ENCODE peak calls at places on chromosomes 3 and 15, in seven cellular contexts. E is adrenal gland; G is AG10803; O is RWPE1; Q is LHCN-M2; M is natural killer cell treated with Interleukin-12 subunit alpha and Interleukin-12 subunit beta and Interleukin-15 and Interleukin-18, amount 100 ng/mL, for 72 hours; X is posterior vena cava. Z is an unnamed sample.

GRCh38 chr15:99983894-99984293 is 250.7 kb upstream of the LYSMD4 start:
- DNase-seq in E (no peak), G (no peak), O (no peak), M (peak; percentile 56), Q (no peak), X (no peak), Z (no peak)

GRCh38 chr15:99651023-99651807 is 82.0 kb downstream of the LYSMD4 start:
- DNase-seq in O (peak; percentile 58), G (peak; percentile 51), X (no peak), E (no peak), M (no peak), Q (peak; percentile 65), Z (peak; percentile 7)

GRCh38 chr3:4722103-4722502 is 229.0 kb downstream of the ITPR1 start:
- DNase-seq in E (peak; percentile 68), G (peak; percentile 76), O (peak; percentile 55), M (no peak), X (no peak), Q (peak; percentile 83), Z (no peak)

GRCh38 chr3:135926664-135927063 is 38.9 kb upstream of the PPP2R3A start:
- DNase-seq in Q (no peak), X (no peak), M (no peak), G (no peak), E (no peak), O (no peak), Z (no peak)

GRCh38 chr3:126107960-126108688 is 24.2 kb upstream of the SLC41A3 start:
- DNase-seq in X (peak; percentile 72), Q (no peak), E (no peak), O (no peak), G (no peak), M (peak; percentile 44), Z (no peak)

GRCh38 chr15:64599716-64600115 is 139.3 kb downstream of the ZNF609 start:
- DNase-seq in G (peak; percentile 14), E (no peak), X (no peak), M (no peak), Q (no peak), O (peak; percentile 41), Z (no peak)

GRCh38 chr3:186381424-186382216 is 19.6 kb upstream of the DGKG start:
- DNase-seq in M (no peak), X (no peak), G (no peak), Q (no peak), E (no peak), O (peak; percentile 34), Z (no peak)

GRCh38 chr15:89770041-89770440 is 6.1 kb upstream of the MESP2 start:
- DNase-seq in X (peak; percentile 30), O (no peak), G (peak; percentile 68), E (no peak), Q (no peak), M (no peak), Z (no peak)

GRCh38 chr3:114435733-114436132 is 141.9 kb downstream of the TIGIT start:
- DNase-seq in M (no peak), E (no peak), O (no peak), X (no peak), G (no peak), Q (peak; percentile 81), Z (no peak)

GRCh38 chr3:129231331-129232119 is 17.9 kb upstream of the COPG1 start:
- DNase-seq in E (no peak), M (no peak), Q (no peak), O (no peak), X (no peak), G (no peak), Z (no peak)

GRCh38 chr3:195160257-195160898 is 110.6 kb downstream of the XXYLT1 start:
- DNase-seq in G (peak; percentile 77), E (no peak), M (no peak), Q (peak; percentile 36), O (no peak), X (no peak), Z (no peak)

GRCh38 chr3:117645561-117646242 is 936.1 kb downstream of the TUSC7 start:
- DNase-seq in O (no peak), Q (peak; percentile 46), G (no peak), E (no peak), X (no peak), M (no peak), Z (no peak)

GRCh38 chr15:78830514-78831228 is 19.4 kb upstream of the ADAMTS7 start:
- DNase-seq in G (no peak), M (no peak), O (no peak), E (no peak), Q (no peak), X (no peak), Z (no peak)

GRCh38 chr3:69806735-69807438 is 67.6 kb downstream of the MITF start:
- DNase-seq in X (no peak), O (no peak), G (peak; percentile 35), E (no peak), M (no peak), Q (peak; percentile 23), Z (peak; percentile 42)

GRCh38 chr15:25172691-25173090 is 217.9 kb downstream of the SNRPN start:
- DNase-seq in X (no peak), G (no peak), O (no peak), E (no peak), M (no peak), Q (no peak), Z (no peak)

GRCh38 chr15:57283774-57284508 is 92.4 kb upstream of the CGNL1 start:
- DNase-seq in M (no peak), Q (no peak), X (no peak), G (peak; percentile 42), O (no peak), E (no peak), Z (no peak)

GRCh38 chr15:77036537-77037474 is 34.1 kb downstream of the TSPAN3 start:
- DNase-seq in Q (no peak), X (peak; percentile 78), G (no peak), E (peak; percentile 17), O (no peak), M (no peak), Z (no peak)

GRCh38 chr3:41369838-41370237 is 170.5 kb downstream of the CTNNB1 start:
- DNase-seq in Q (peak; percentile 28), O (no peak), X (no peak), M (no peak), G (no peak), E (no peak), Z (peak; percentile 17)

GRCh38 chr15:99090938-99091337 is 13.9 kb upstream of the SYNM start:
- DNase-seq in G (no peak), X (peak; percentile 24), M (no peak), E (no peak), Q (no peak), O (no peak), Z (no peak)

GRCh38 chr15:32641517-32642059 is at the start of gene SCG5:
- DNase-seq in O (no peak), Q (no peak), X (peak; percentile 81), M (no peak), E (peak; percentile 28), G (no peak), Z (no peak)

GRCh38 chr15:82646250-82647044 is 716 bp downstream of the CPEB1 start:
- DNase-seq in Q (no peak), E (peak; percentile 42), M (no peak), X (peak; percentile 76), O (no peak), G (no peak), Z (no peak)

GRCh38 chr3:72048873-72049272 is 263.9 kb upstream of the PROK2 start:
- DNase-seq in G (no peak), E (no peak), M (no peak), O (no peak), Q (no peak), X (no peak), Z (no peak)

GRCh38 chr3:17639765-17640164 is 102.7 kb downstream of the TBC1D5 start:
- DNase-seq in G (peak; percentile 92), X (no peak), E (no peak), Q (peak; percentile 83), O (peak; percentile 36), M (no peak), Z (peak; percentile 31)

GRCh38 chr15:48112242-48112641 is 8.5 kb upstream of the SLC24A5 start:
- DNase-seq in M (no peak), E (no peak), G (peak; percentile 8), X (no peak), O (peak; percentile 27), Q (peak; percentile 17), Z (no peak)

GRCh38 chr3:25663324-25664065 is 1.2 kb downstream of the TOP2B start:
- DNase-seq in E (no peak), O (no peak), M (no peak), X (no peak), G (peak; percentile 21), Q (peak; percentile 39), Z (no peak)

GRCh38 chr3:134350861-134351311 is 23.4 kb downstream of the AMOTL2 start:
- DNase-seq in G (no peak), M (no peak), O (peak; percentile 86), Q (no peak), X (peak; percentile 64), E (no peak), Z (no peak)

GRCh38 chr3:197889204-197889930 is 60.6 kb upstream of the RPL35A start:
- DNase-seq in M (no peak), O (peak; percentile 67), X (no peak), G (no peak), E (no peak), Q (no peak), Z (no peak)